ENCODE peak calls at places on chromosomes 7 and 10, in five cellular contexts. One of them, this sample, is unnamed.

GRCh38 chr10:119776536-119776935 is 50.7 kb downstream of the INPP5F start:
- DNase-seq in heart right ventricle: no peak
- DNase-seq in tibial nerve: no peak
- DNase-seq in right lobe of liver: no peak
- DNase-seq in lower lobe of right lung: no peak
- DNase-seq in this sample: no peak

GRCh38 chr10:89540550-89540949 is 5.2 kb upstream of the SLC16A12 start:
- DNase-seq in heart right ventricle: no peak
- DNase-seq in tibial nerve: no peak
- DNase-seq in right lobe of liver: no peak
- DNase-seq in lower lobe of right lung: no peak
- DNase-seq in this sample: no peak

GRCh38 chr7:157611341-157611740 is 274.5 kb downstream of the DNAJB6 start:
- DNase-seq in heart right ventricle: no peak
- DNase-seq in tibial nerve: no peak
- DNase-seq in right lobe of liver: no peak
- DNase-seq in lower lobe of right lung: no peak
- DNase-seq in this sample: no peak

GRCh38 chr7:45203947-45204445 is 46.4 kb downstream of the RAMP3 start:
- DNase-seq in heart right ventricle: no peak
- DNase-seq in tibial nerve: no peak
- DNase-seq in right lobe of liver: no peak
- DNase-seq in lower lobe of right lung: no peak
- DNase-seq in this sample: no peak

GRCh38 chr10:86969421-86970041 is 1.2 kb downstream of the ADIRF start:
- DNase-seq in heart right ventricle: no peak
- DNase-seq in tibial nerve: no peak
- DNase-seq in right lobe of liver: no peak
- DNase-seq in lower lobe of right lung: no peak
- DNase-seq in this sample: no peak

GRCh38 chr7:88480901-88481300 is 174.2 kb upstream of the STEAP4 start:
- DNase-seq in heart right ventricle: no peak
- DNase-seq in tibial nerve: no peak
- DNase-seq in right lobe of liver: no peak
- DNase-seq in lower lobe of right lung: no peak
- DNase-seq in this sample: peak; percentile 55

GRCh38 chr10:13512564-13512963 is 16.2 kb downstream of the BEND7 start:
- DNase-seq in heart right ventricle: no peak
- DNase-seq in tibial nerve: no peak
- DNase-seq in right lobe of liver: no peak
- DNase-seq in lower lobe of right lung: no peak
- DNase-seq in this sample: no peak

GRCh38 chr10:116099031-116099430 is 174.0 kb downstream of the GFRA1 start:
- DNase-seq in heart right ventricle: no peak
- DNase-seq in tibial nerve: no peak
- DNase-seq in right lobe of liver: no peak
- DNase-seq in lower lobe of right lung: no peak
- DNase-seq in this sample: no peak

GRCh38 chr10:11527700-11528255 is 83.7 kb downstream of the USP6NL start:
- DNase-seq in heart right ventricle: no peak
- DNase-seq in tibial nerve: no peak
- DNase-seq in right lobe of liver: no peak
- DNase-seq in lower lobe of right lung: no peak
- DNase-seq in this sample: no peak

GRCh38 chr10:102334106-102334505 is 61.4 kb upstream of the NFKB2 start:
- DNase-seq in heart right ventricle: peak; percentile 42
- DNase-seq in tibial nerve: no peak
- DNase-seq in right lobe of liver: no peak
- DNase-seq in lower lobe of right lung: peak; percentile 61
- DNase-seq in this sample: peak; percentile 73

GRCh38 chr10:49611166-49611814 is 1.2 kb downstream of the SLC18A3 start:
- DNase-seq in heart right ventricle: no peak
- DNase-seq in tibial nerve: no peak
- DNase-seq in right lobe of liver: no peak
- DNase-seq in lower lobe of right lung: no peak
- DNase-seq in this sample: no peak

GRCh38 chr7:87475359-87476178 is at the start of gene ABCB4:
- DNase-seq in heart right ventricle: peak; percentile 27
- DNase-seq in tibial nerve: no peak
- DNase-seq in right lobe of liver: peak; percentile 71
- DNase-seq in lower lobe of right lung: peak; percentile 41
- DNase-seq in this sample: no peak

DNA sequence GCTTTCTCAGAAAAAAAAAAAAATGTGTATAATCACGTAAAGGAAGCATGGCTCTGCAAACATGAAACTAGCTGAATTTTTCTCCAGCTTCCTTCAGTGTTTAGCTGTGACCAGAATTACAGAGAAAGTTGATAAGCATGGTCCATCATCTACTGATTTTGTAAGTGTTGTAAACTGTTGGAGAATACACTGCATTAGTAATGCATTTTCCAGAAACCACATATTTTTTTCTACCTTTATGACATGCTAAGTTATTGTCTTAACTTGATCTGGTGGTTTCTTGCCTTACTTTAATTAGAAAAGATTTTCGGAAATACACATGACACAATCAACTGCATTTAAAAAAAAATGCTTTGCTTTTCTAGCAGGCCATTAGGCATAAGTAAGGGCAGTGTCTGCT is 135.1 kb downstream of the BICC1 start:
- DNase-seq in heart right ventricle: no peak
- DNase-seq in tibial nerve: no peak
- DNase-seq in right lobe of liver: no peak
- DNase-seq in lower lobe of right lung: no peak
- DNase-seq in this sample: no peak
- H3K27ac ChIP-seq in heart right ventricle: no peak overlapping the region
- H3K27ac ChIP-seq in tibial nerve: no peak overlapping the region
- H3K27ac ChIP-seq in right lobe of liver: no peak overlapping the region
- H3K27ac ChIP-seq in lower lobe of right lung: no peak overlapping the region
- H3K27ac ChIP-seq in this sample: no peak overlapping the region

GRCh38 chr7:76179686-76180085 is 22.0 kb upstream of the SRRM3 start:
- DNase-seq in heart right ventricle: no peak
- DNase-seq in tibial nerve: no peak
- DNase-seq in right lobe of liver: no peak
- DNase-seq in lower lobe of right lung: no peak
- DNase-seq in this sample: no peak
- TF ChIP-seq CTCF in heart right ventricle: no peak
- TF ChIP-seq CTCF in tibial nerve: no peak
- TF ChIP-seq CTCF in right lobe of liver: no peak
- TF ChIP-seq CTCF in lower lobe of right lung: no peak
- TF ChIP-seq CTCF in this sample: no peak

GRCh38 chr7:99132922-99133321 is 11.0 kb downstream of the SMURF1 start:
- DNase-seq in heart right ventricle: no peak
- DNase-seq in tibial nerve: no peak
- DNase-seq in right lobe of liver: peak; percentile 44
- DNase-seq in lower lobe of right lung: peak; percentile 53
- DNase-seq in this sample: no peak

GRCh38 chr7:99129536-99129935 is 14.4 kb downstream of the SMURF1 start:
- DNase-seq in heart right ventricle: no peak
- DNase-seq in tibial nerve: no peak
- DNase-seq in right lobe of liver: no peak
- DNase-seq in lower lobe of right lung: no peak
- DNase-seq in this sample: no peak

GRCh38 chr7:99129001-99129400 is 14.9 kb downstream of the SMURF1 start:
- DNase-seq in heart right ventricle: no peak
- DNase-seq in tibial nerve: no peak
- DNase-seq in right lobe of liver: no peak
- DNase-seq in lower lobe of right lung: no peak
- DNase-seq in this sample: no peak

GRCh38 chr7:99133766-99134564 is 9.9 kb downstream of the SMURF1 start:
- DNase-seq in heart right ventricle: no peak
- DNase-seq in tibial nerve: no peak
- DNase-seq in right lobe of liver: no peak
- DNase-seq in lower lobe of right lung: no peak
- DNase-seq in this sample: no peak

GRCh38 chr7:99131290-99131689 is 12.6 kb downstream of the SMURF1 start:
- DNase-seq in heart right ventricle: no peak
- DNase-seq in tibial nerve: no peak
- DNase-seq in right lobe of liver: no peak
- DNase-seq in lower lobe of right lung: no peak
- DNase-seq in this sample: no peak
- H3K27ac ChIP-seq in heart right ventricle: no peak overlapping the region
- H3K27ac ChIP-seq in tibial nerve: no peak overlapping the region
- H3K27ac ChIP-seq in right lobe of liver: no peak overlapping the region
- H3K27ac ChIP-seq in lower lobe of right lung: no peak overlapping the region
- H3K27ac ChIP-seq in this sample: no peak overlapping the region

DNA sequence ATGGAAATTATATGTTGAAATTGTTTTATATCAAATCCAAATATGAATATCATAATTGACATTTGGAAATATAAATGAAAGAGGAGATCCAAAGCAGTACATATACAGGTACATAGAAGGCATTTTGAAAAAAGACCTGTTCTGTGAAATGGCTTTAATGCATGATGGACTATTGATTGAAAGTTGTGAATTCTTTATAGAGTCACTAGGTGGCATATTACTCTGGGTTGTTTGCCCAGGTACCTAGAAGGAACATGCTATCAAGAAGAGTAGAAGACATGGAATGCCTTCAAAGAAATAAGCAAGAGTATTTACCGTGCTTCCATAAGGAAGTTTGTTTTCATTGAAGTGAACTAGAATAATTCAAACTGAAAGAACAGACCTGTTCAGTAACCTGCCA is 160.0 kb upstream of the ANK3 start:
- DNase-seq in heart right ventricle: no peak
- DNase-seq in tibial nerve: no peak
- DNase-seq in right lobe of liver: no peak
- DNase-seq in lower lobe of right lung: no peak
- DNase-seq in this sample: no peak
- TF ChIP-seq CTCF in heart right ventricle: peak; percentile 44
- TF ChIP-seq CTCF in tibial nerve: no peak
- TF ChIP-seq CTCF in right lobe of liver: peak; percentile 48
- TF ChIP-seq CTCF in lower lobe of right lung: peak; percentile 20
- TF ChIP-seq CTCF in this sample: peak; percentile 59

GRCh38 chr10:104274762-104275721 is 6.1 kb downstream of the GSTO2 start:
- DNase-seq in heart right ventricle: peak; percentile 27
- DNase-seq in tibial nerve: no peak
- DNase-seq in right lobe of liver: peak; percentile 59
- DNase-seq in lower lobe of right lung: peak; percentile 76
- DNase-seq in this sample: peak; percentile 68
- H3K27ac ChIP-seq in heart right ventricle: no peak overlapping the region
- H3K27ac ChIP-seq in tibial nerve: no peak overlapping the region
- H3K27ac ChIP-seq in right lobe of liver: no peak overlapping the region
- H3K27ac ChIP-seq in lower lobe of right lung: no peak overlapping the region
- H3K27ac ChIP-seq in this sample: no peak overlapping the region

GRCh38 chr10:103382769-103383168 is 13.5 kb downstream of the ATP5MK start:
- DNase-seq in heart right ventricle: no peak
- DNase-seq in tibial nerve: no peak
- DNase-seq in right lobe of liver: no peak
- DNase-seq in lower lobe of right lung: no peak
- DNase-seq in this sample: no peak
- TF ChIP-seq CTCF in heart right ventricle: no peak
- TF ChIP-seq CTCF in tibial nerve: no peak
- TF ChIP-seq CTCF in right lobe of liver: no peak
- TF ChIP-seq CTCF in lower lobe of right lung: no peak
- TF ChIP-seq CTCF in this sample: no peak

GRCh38 chr10:68516766-68517165 is 10.6 kb downstream of the SLC25A16 start:
- DNase-seq in heart right ventricle: no peak
- DNase-seq in tibial nerve: no peak
- DNase-seq in right lobe of liver: no peak
- DNase-seq in lower lobe of right lung: no peak
- DNase-seq in this sample: no peak
- H3K27ac ChIP-seq in heart right ventricle: no peak overlapping the region
- H3K27ac ChIP-seq in tibial nerve: no peak overlapping the region
- H3K27ac ChIP-seq in right lobe of liver: no peak overlapping the region
- H3K27ac ChIP-seq in lower lobe of right lung: no peak overlapping the region
- H3K27ac ChIP-seq in this sample: no peak overlapping the region

DNA sequence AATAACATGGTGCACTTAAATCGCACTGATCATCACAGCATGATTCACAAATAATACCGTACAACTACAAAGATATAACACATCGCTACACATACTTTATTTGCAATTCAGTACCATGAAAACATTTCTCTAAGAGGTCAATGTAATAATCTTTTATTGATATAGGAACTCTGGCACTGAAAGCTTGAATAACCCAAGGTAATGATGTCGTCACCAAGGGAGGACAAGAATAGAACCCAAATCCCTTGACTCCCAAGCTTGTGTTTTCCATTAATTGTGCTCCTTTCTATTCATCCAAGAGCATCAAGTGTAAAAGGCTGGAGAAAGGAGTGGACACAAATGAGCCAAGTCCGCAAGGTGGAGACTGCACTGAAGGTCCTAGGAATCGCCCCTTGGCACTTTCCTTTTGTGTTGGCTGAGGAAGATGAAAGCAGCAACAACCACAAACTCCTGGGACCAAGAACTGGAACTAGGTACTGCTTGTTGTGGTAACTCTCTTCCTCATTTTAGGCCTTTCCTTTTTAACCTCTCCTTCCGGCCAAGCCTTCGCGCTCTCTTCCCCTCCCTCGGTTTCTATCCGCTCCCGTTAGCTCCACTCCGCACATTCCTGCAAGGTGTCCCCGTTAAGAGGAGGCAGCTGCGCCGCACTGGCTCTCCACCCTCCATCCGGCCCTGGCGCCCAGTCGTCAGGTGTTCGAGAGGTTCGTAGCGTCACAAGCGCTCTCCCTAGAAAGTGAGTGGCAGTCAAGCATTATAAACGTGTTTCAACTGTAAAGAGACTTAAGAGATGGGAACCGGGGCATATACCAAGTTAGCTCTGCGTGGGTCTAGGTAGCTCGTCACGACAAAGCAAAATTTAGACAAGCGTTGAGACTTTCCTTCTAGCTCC is 1.0 kb upstream of the CBLL1 start:
- DNase-seq in heart right ventricle: peak; percentile 55
- DNase-seq in tibial nerve: no peak
- DNase-seq in right lobe of liver: peak; percentile 69
- DNase-seq in lower lobe of right lung: peak; percentile 78
- DNase-seq in this sample: peak; percentile 74
- TF ChIP-seq CTCF in heart right ventricle: no peak
- TF ChIP-seq CTCF in tibial nerve: no peak
- TF ChIP-seq CTCF in right lobe of liver: no peak
- TF ChIP-seq CTCF in lower lobe of right lung: no peak
- TF ChIP-seq CTCF in this sample: no peak

DNA sequence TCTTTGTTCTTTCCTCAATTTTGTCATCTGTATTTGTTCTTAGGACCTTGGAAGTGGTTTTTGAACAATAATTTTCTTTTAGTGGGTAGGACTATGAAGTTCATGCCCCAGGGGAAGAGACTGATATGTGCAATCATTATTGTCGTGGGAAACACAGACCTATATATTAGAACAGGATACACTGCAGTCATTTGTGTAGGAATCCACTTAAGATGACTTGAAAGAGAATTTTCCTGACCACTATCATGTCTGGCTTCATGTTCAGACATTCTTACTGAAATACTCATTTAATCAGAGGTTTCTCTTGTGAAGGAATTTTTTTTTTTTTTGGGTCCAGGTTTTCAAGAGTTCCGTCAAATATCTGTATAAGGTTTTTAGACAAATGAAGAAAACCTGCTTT is 163.6 kb downstream of the SUGCT start:
- DNase-seq in heart right ventricle: no peak
- DNase-seq in tibial nerve: no peak
- DNase-seq in right lobe of liver: no peak
- DNase-seq in lower lobe of right lung: no peak
- DNase-seq in this sample: no peak
- H3K27ac ChIP-seq in heart right ventricle: no peak overlapping the region
- H3K27ac ChIP-seq in tibial nerve: no peak overlapping the region
- H3K27ac ChIP-seq in right lobe of liver: no peak overlapping the region
- H3K27ac ChIP-seq in lower lobe of right lung: no peak overlapping the region
- H3K27ac ChIP-seq in this sample: no peak overlapping the region

GRCh38 chr10:99412100-99412499 is 18.3 kb downstream of the GOT1 start:
- DNase-seq in heart right ventricle: no peak
- DNase-seq in tibial nerve: no peak
- DNase-seq in right lobe of liver: no peak
- DNase-seq in lower lobe of right lung: no peak
- DNase-seq in this sample: no peak
- TF ChIP-seq CTCF in heart right ventricle: peak; percentile 11
- TF ChIP-seq CTCF in tibial nerve: no peak
- TF ChIP-seq CTCF in right lobe of liver: peak; percentile 6
- TF ChIP-seq CTCF in lower lobe of right lung: no peak
- TF ChIP-seq CTCF in this sample: no peak

This sample was measured in thyroid gland.